ENCODE peak calls at places on chromosomes 1 and 21, in four cellular contexts. R, M, D and K are unnamed samples.

GRCh38 chr1:165910764-165911421 is 83.5 kb downstream of the UCK2 start:
- DNase-seq in R (no peak), D (no peak), M (no peak), K (no peak)

GRCh38 chr1:90176530-90176929 is 181.6 kb downstream of the ZNF326 start:
- DNase-seq in M (no peak), R (no peak), D (peak), K (no peak)

GRCh38 chr1:228930479-228930957 is 195.2 kb downstream of the RHOU start:
- DNase-seq in R (no peak), D (peak), M (no peak), K (no peak)

GRCh38 chr1:16055613-16056520 is 12.3 kb downstream of the CLCNKB start:
- DNase-seq in M (peak), D (peak), R (peak), K (peak)

GRCh38 chr1:107138767-107139445 is 1.9 kb upstream of the NTNG1 start:
- DNase-seq in R (no peak), D (no peak), M (no peak), K (no peak)

GRCh38 chr1:34787461-34788420 is 5.1 kb upstream of the GJA4 start:
- DNase-seq in M (no peak), D (peak), R (peak), K (peak)

GRCh38 chr1:214427871-214428277 is 123.5 kb downstream of the PTPN14 start:
- DNase-seq in D (peak), R (peak), M (no peak), K (no peak)

GRCh38 chr1:6154525-6155319 is 25.4 kb downstream of the CHD5 start:
- DNase-seq in R (no peak), D (no peak), M (no peak), K (no peak)

GRCh38 chr1:205711105-205712048 is 31.1 kb upstream of the SLC45A3 start:
- DNase-seq in D (peak), R (peak), M (peak), K (no peak)

GRCh38 chr1:231241751-231242150 is 739 bp downstream of the GNPAT start:
- DNase-seq in D (peak), R (peak), M (peak), K (no peak)

GRCh38 chr1:2506901-2507565 is 19.4 kb downstream of the PANK4 start:
- DNase-seq in M (no peak), R (no peak), D (no peak), K (no peak)

GRCh38 chr1:31201871-31202270 is 37.8 kb downstream of the NKAIN1 start:
- DNase-seq in R (no peak), M (no peak), D (no peak), K (no peak)

GRCh38 chr21:31873696-31874599 is 1.1 kb downstream of the HUNK start:
- DNase-seq in R (peak), D (peak), M (peak), K (peak)

GRCh38 chr1:184801503-184801902 is 46.8 kb upstream of the EDEM3 start:
- DNase-seq in M (no peak), R (no peak), D (peak), K (no peak)

GRCh38 chr1:200211157-200211556 is 183.6 kb downstream of the NR5A2 start:
- DNase-seq in D (no peak), M (no peak), R (no peak), K (no peak)
- TF ChIP-seq CTCF in D (no peak), M (no peak), R (no peak), K (no peak)

GRCh38 chr1:209029737-209030136 is 553.8 kb upstream of the CAMK1G start:
- DNase-seq in R (no peak), D (peak), M (no peak), K (no peak)
- TF ChIP-seq CTCF in R (no peak), D (no peak), M (no peak), K (peak)

DNA sequence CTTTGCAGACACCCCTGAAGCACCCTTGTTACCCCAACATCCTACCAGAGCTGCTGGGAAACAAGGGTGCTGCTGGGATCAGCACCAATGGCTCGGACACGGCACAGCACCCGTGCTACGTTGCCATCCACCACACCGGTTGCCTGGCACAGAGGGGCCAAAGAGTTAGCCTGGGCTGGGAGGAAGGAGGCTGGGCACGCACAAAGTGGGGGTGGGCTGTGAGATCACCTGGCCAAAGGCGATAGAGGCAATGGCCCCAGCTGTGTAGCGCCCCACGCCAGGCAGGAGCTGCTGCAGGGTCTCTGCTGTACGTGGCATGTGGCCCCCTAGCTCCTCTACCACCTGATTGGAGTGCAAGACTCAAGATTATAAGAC is 5.6 kb downstream of the HPDL start:
- DNase-seq in D (no peak), R (no peak), M (no peak), K (no peak)
- TF ChIP-seq CTCF in D (no peak), R (no peak), M (no peak), K (no peak)

GRCh38 chr1:235946570-235946981 is 79.9 kb upstream of the LYST start:
- DNase-seq in M (no peak), D (peak), R (no peak), K (no peak)
- TF ChIP-seq CTCF in M (no peak), D (peak), R (peak), K (no peak)

GRCh38 chr1:167795810-167796740 is 74.3 kb downstream of the MPZL1 start:
- DNase-seq in R (no peak), D (peak), M (no peak), K (no peak)

GRCh38 chr1:167798951-167799350 is 77.2 kb downstream of the MPZL1 start:
- DNase-seq in R (no peak), M (no peak), D (no peak), K (no peak)

GRCh38 chr1:167799747-167800146 is 78.0 kb downstream of the MPZL1 start:
- DNase-seq in D (no peak), M (no peak), R (no peak), K (no peak)

GRCh38 chr1:167794043-167794442 is 72.3 kb downstream of the MPZL1 start:
- DNase-seq in M (no peak), D (no peak), R (no peak), K (no peak)

GRCh38 chr1:167797005-167797404 is 75.2 kb downstream of the MPZL1 start:
- DNase-seq in R (peak), D (peak), M (no peak), K (no peak)
- TF ChIP-seq CTCF in R (no peak), D (no peak), M (no peak), K (no peak)

GRCh38 chr1:116807394-116807793 is 53.2 kb downstream of the CD2 start:
- DNase-seq in R (no peak), D (no peak), M (no peak), K (no peak)

GRCh38 chr1:116804736-116805135 is 50.5 kb downstream of the CD2 start:
- DNase-seq in D (no peak), R (no peak), M (no peak), K (no peak)

GRCh38 chr1:116806671-116807070 is 52.4 kb downstream of the CD2 start:
- DNase-seq in M (no peak), R (no peak), D (no peak), K (no peak)

GRCh38 chr1:116806245-116806644 is 52.0 kb downstream of the CD2 start:
- DNase-seq in R (peak), D (no peak), M (no peak), K (no peak)

GRCh38 chr1:116805398-116805797 is 51.2 kb downstream of the CD2 start:
- DNase-seq in R (no peak), M (no peak), D (no peak), K (no peak)
- TF ChIP-seq CTCF in R (no peak), M (no peak), D (no peak), K (no peak)

DNA sequence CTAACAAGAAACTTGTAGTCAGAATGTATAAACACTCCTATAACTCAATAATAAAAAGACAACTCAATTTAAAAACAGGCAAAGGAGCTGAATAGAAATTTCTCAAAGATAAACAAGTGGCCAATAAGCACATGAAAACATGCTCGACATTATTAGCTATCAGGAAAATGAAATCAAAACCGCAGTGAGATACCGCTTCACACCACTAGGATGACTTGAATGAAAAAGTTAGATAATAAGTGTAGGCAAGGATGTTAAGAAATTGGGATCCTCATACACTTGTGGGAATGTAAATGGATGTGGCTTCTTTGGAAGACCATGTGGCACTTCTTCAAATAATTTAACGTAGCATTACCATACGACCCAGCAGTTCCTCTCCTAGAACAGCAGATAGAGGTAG is 8.9 kb downstream of the RALGPS2 start:
- DNase-seq in M (no peak), D (no peak), R (no peak), K (no peak)
- TF ChIP-seq CTCF in M (peak), D (peak), R (peak), K (peak)

GRCh38 chr21:16070207-16070651 is 340.4 kb downstream of the USP25 start:
- DNase-seq in M (no peak), R (peak), D (no peak), K (no peak)
- TF ChIP-seq CTCF in M (no peak), R (peak), D (no peak), K (no peak)

DNA sequence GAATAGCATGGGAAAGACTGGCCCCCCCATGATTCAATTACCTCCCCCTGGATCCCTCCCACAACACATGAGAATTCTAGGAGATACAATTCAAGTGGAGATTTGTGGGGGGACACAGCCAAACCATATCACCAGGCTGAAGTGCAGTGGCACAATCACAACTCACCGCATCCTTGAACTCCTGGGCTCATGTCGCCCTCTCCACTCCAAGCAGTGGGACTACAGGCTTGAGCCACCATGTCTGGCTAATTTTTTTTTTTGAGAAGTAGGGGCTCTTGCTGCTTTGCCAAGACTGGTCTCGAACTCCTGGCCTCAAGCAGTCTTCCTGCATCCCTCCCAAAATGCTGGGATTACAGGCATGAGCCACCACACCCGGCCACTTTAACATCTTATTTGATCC is 27.0 kb upstream of the ACTL8 start:
- DNase-seq in M (no peak), R (no peak), D (no peak), K (no peak)
- TF ChIP-seq CTCF in M (no peak), R (no peak), D (no peak), K (no peak)